ENCODE peak calls at places on chromosome X, in four cellular contexts. One of them, this sample, is unnamed. For H3K36me3, the result is how much of the 10 kb centered on the place peaks cover.

GRCh38 chrX:20639115-20639514 is 372.4 kb upstream of the RPS6KA3 start:
- DNase-seq in pancreas: no peak
- DNase-seq in transverse colon: no peak
- DNase-seq in breast epithelium: no peak
- DNase-seq in this sample: no peak

GRCh38 chrX:52139545-52139895 is 45.2 kb upstream of the MAGED4 start:
- DNase-seq in transverse colon: no peak
- DNase-seq in pancreas: no peak
- DNase-seq in breast epithelium: no peak
- DNase-seq in this sample: no peak

GRCh38 chrX:68978211-68978780 is 149.5 kb downstream of the EFNB1 start:
- DNase-seq in pancreas: no peak
- DNase-seq in transverse colon: no peak
- DNase-seq in breast epithelium: no peak
- DNase-seq in this sample: no peak

GRCh38 chrX:113384628-113385027 is 544.0 kb upstream of the AMOT start:
- DNase-seq in breast epithelium: no peak
- DNase-seq in pancreas: no peak
- DNase-seq in transverse colon: no peak
- DNase-seq in this sample: no peak

GRCh38 chrX:68077378-68077777 is 355.9 kb downstream of the OPHN1 start:
- DNase-seq in transverse colon: no peak
- DNase-seq in pancreas: no peak
- DNase-seq in breast epithelium: no peak
- DNase-seq in this sample: no peak

GRCh38 chrX:131840799-131841495 is 182.2 kb upstream of the STK26 start:
- DNase-seq in pancreas: no peak
- DNase-seq in transverse colon: no peak
- DNase-seq in breast epithelium: no peak
- DNase-seq in this sample: no peak

GRCh38 chrX:44974462-44974861 is 101.5 kb downstream of the KDM6A start:
- DNase-seq in transverse colon: no peak
- DNase-seq in breast epithelium: no peak
- DNase-seq in pancreas: no peak
- DNase-seq in this sample: no peak

GRCh38 chrX:68648960-68649359 is 1.5 kb downstream of the STARD8 start:
- DNase-seq in transverse colon: no peak
- DNase-seq in breast epithelium: no peak
- DNase-seq in pancreas: no peak
- DNase-seq in this sample: no peak

GRCh38 chrX:15437724-15438123 is 53.5 kb upstream of the VEGFD start:
- DNase-seq in breast epithelium: no peak
- DNase-seq in pancreas: no peak
- DNase-seq in transverse colon: no peak
- DNase-seq in this sample: no peak

DNA sequence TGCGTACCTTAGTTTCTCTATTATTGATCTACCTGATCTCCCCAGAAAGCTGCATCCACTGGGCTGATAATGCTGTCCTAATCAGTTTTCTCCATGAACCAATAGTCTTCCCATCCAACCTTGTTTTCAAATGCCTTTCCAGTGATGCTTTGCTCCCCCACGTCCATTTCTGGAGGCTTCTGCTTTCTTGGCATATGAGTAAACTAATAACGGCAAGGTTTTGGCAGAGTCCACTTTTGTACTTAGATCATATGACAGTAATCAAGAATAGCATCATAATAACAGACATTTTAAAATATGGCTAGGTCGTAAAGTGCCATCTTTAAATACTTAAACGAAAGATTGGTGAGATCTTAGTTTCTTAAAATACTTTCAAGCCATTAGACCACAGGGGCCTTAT is 38.4 kb upstream of the FAM9B start:
- DNase-seq in breast epithelium: no peak
- DNase-seq in transverse colon: no peak
- DNase-seq in pancreas: no peak
- DNase-seq in this sample: no peak
- H3K4me3 ChIP-seq in breast epithelium: no peak
- H3K4me3 ChIP-seq in transverse colon: no peak
- H3K4me3 ChIP-seq in pancreas: no peak
- H3K4me3 ChIP-seq in this sample: no peak

DNA sequence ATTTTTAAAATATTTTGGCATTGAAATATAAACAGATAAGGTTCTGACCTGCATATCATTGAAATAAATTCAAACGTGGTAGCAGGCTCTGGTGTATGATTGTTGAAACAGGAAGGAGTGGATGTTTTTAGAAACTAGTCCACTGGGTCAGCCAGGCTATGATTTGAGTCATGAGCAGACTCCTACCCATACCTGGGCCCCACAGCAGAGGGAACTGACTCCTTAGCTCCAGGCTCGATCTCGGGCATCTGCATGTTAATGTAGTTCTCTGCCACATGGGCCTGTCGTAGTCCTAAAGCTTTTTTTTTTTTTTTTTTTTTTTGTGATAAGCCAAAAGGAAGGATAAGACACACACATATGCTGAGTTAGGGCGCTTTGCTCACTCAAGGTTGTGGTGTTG is 27.1 kb downstream of the OFD1 start:
- DNase-seq in breast epithelium: no peak
- DNase-seq in pancreas: no peak
- DNase-seq in transverse colon: no peak
- DNase-seq in this sample: no peak
- H3K36me3 ChIP-seq in breast epithelium: under half
- H3K36me3 ChIP-seq in pancreas: under half
- H3K36me3 ChIP-seq in transverse colon: under half
- H3K36me3 ChIP-seq in this sample: under half

DNA sequence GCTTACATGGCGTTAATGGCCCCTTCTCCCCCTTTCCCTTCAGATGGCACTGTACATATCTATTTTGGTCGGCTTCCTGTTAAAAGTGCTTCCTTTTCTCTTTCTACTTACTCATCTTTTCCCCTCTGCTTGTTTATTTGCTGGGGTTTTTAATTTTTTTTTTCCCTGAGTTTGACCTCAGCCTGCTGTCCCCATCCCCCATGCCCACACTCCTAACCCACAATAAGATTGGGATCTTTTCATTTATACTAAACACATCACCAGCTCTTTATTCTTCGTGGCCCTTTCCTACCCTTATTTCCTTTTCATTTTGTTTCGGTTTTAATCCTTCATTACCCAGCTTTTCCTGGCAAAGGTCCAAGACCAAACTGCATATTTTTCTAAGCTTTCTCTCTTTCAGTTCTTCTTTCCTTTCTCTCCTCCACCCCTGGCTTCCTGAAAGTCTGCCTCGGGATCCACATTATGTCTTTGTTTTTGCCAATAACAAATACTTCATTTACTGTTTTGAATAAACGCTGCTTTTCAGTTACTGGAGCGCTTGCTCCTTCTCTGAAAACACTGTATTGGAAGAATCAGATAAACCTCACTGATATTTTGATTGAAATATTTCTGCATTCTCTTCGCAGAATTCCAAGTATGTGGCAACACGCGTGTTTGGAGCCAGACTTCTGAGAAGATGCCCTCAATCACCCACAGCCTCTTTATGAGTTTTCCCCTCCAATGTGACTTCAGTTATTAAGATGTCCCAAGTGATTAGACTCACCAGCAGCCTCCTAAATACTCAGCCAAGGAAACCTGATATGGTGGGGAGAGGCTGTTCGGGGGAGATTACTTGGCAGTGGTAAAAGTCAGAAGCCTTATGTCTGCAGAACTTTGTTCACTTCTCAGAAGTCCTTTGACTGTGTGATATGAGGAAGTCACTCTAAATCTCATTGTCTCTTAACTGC is 151.8 kb upstream of the USP9X start:
- DNase-seq in pancreas: no peak
- DNase-seq in breast epithelium: no peak
- DNase-seq in transverse colon: no peak
- DNase-seq in this sample: no peak
- H3K4me3 ChIP-seq in pancreas: no peak
- H3K4me3 ChIP-seq in breast epithelium: no peak
- H3K4me3 ChIP-seq in transverse colon: no peak
- H3K4me3 ChIP-seq in this sample: no peak

DNA sequence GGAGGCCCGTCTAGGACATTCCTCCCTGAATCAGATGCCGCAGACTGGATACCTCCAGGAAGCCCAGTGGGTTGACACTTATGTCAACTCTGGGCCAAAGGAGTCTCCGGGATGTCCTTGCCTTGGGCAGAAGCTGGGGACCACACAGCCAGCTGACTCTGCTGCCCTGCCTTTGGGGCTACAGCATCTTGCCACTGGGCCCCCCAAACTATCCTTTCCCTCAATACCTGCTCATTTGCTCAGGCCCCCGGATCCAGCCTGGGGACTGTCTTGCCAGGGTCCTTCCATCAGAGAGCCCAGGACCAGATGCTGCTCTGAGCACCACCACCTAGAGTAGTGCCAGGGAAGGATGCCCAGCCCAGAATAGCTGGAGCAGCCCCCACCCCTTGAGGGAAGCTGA is 19.0 kb downstream of the RAB33A start:
- DNase-seq in breast epithelium: no peak
- DNase-seq in pancreas: no peak
- DNase-seq in transverse colon: no peak
- DNase-seq in this sample: no peak
- H3K36me3 ChIP-seq in breast epithelium: under half
- H3K36me3 ChIP-seq in pancreas: under half
- H3K36me3 ChIP-seq in transverse colon: under half
- H3K36me3 ChIP-seq in this sample: under half

DNA sequence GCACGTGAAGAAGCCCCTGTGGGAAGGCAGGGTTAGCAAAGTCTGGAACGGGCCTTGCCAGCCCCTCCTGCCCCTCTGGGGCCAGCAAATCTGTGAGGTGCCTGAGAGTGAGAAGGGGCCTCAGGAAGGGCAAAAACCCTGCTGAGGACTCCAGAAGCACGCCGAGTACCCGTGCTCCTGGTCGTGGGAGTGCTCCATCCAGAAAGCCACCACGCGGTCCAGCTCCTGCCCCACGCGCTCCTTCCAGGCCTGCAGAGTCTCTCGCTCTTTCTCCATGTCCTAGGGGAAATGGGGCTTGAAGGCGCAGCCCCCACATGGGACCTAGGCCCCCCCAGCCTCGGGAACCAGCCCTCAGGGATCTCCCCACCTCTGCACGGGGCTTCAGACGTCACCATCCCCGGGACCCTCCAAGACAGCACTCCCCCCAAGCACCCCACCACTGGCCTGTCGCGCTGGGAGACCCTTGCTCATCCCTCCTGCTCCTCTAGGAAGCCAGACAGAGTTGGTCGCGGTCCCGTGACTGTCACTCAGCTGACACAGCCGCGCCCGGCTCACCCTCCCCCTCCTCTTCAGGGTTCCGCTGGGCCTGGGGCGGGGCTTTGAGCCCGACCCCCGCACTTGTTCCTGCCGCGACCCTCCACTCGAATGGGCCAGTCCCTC is at the start of gene RENBP:
- DNase-seq in breast epithelium: no peak
- DNase-seq in pancreas: no peak
- DNase-seq in transverse colon: peak
- DNase-seq in this sample: no peak
- H3K4me3 ChIP-seq in breast epithelium: peak
- H3K4me3 ChIP-seq in pancreas: no peak
- H3K4me3 ChIP-seq in transverse colon: peak
- H3K4me3 ChIP-seq in this sample: no peak

GRCh38 chrX:78123190-78123589 is 16.3 kb downstream of the TAF9B start:
- DNase-seq in breast epithelium: no peak
- DNase-seq in pancreas: no peak
- DNase-seq in transverse colon: no peak
- DNase-seq in this sample: no peak

GRCh38 chrX:78129714-78130113 is 9.7 kb downstream of the TAF9B start:
- DNase-seq in transverse colon: no peak
- DNase-seq in breast epithelium: no peak
- DNase-seq in pancreas: no peak
- DNase-seq in this sample: no peak

GRCh38 chrX:78125148-78125547 is 14.3 kb downstream of the TAF9B start:
- DNase-seq in transverse colon: no peak
- DNase-seq in pancreas: no peak
- DNase-seq in breast epithelium: no peak
- DNase-seq in this sample: no peak

GRCh38 chrX:78119521-78120227 is 15.6 kb downstream of the PGK1 start:
- DNase-seq in breast epithelium: no peak
- DNase-seq in pancreas: no peak
- DNase-seq in transverse colon: no peak
- DNase-seq in this sample: no peak

GRCh38 chrX:78124304-78124703 is 15.1 kb downstream of the TAF9B start:
- DNase-seq in breast epithelium: no peak
- DNase-seq in transverse colon: no peak
- DNase-seq in pancreas: no peak
- DNase-seq in this sample: no peak
- H3K36me3 ChIP-seq in breast epithelium: under half
- H3K36me3 ChIP-seq in transverse colon: under half
- H3K36me3 ChIP-seq in pancreas: under half
- H3K36me3 ChIP-seq in this sample: under half

This sample was measured in Caco-2.